ENCODE peak calls at places on chromosomes 5 and 9, in ten cellular contexts. One of them, this sample, is unnamed.
A peak's percentile ranks its signal among the peaks of the same experiment; 100 is the strongest.

GRCh38 chr5:979100-979817 is 29.3 kb upstream of the NKD2 start:
- DNase-seq in neural crest cell: no peak
- DNase-seq in naive B cell: no peak
- DNase-seq in stimulated activated naive CD8-positive, alpha-beta T cell treated with anti-CD3 and anti-CD28 coated beads, Interleukin-15, Interleukin-2, amounts not matched to agents 100 U/mL and 50 U/mL, for 24 hours: no peak
- DNase-seq in cardiac muscle cell: no peak
- DNase-seq in stimulated activated CD8-positive, alpha-beta memory T cell treated with anti-CD3 and anti-CD28 coated beads, Interleukin-7, amount 100 ng/mL, for 24 hours: no peak
- DNase-seq in HT-29: peak; percentile 65
- DNase-seq in CD14-positive monocyte: peak; percentile 39
- DNase-seq in IMR-90: no peak
- DNase-seq in activated naive CD8-positive, alpha-beta T cell treated with anti-CD3 and anti-CD28 coated beads, Interleukin-2, amount 50 U/mL, for 24 hours: no peak
- DNase-seq in this sample: peak; percentile 52

GRCh38 chr9:129150122-129150521 is 27.9 kb downstream of the IER5L start:
- DNase-seq in stimulated activated CD8-positive, alpha-beta memory T cell treated with anti-CD3 and anti-CD28 coated beads, Interleukin-7, amount 100 ng/mL, for 24 hours: no peak
- DNase-seq in neural crest cell: no peak
- DNase-seq in naive B cell: no peak
- DNase-seq in activated naive CD8-positive, alpha-beta T cell treated with anti-CD3 and anti-CD28 coated beads, Interleukin-2, amount 50 U/mL, for 24 hours: no peak
- DNase-seq in HT-29: no peak
- DNase-seq in cardiac muscle cell: no peak
- DNase-seq in stimulated activated naive CD8-positive, alpha-beta T cell treated with anti-CD3 and anti-CD28 coated beads, Interleukin-15, Interleukin-2, amounts not matched to agents 100 U/mL and 50 U/mL, for 24 hours: no peak
- DNase-seq in CD14-positive monocyte: no peak
- DNase-seq in IMR-90: no peak
- DNase-seq in this sample: no peak

GRCh38 chr5:143772621-143773020 is 39.3 kb upstream of the HMHB1 start:
- DNase-seq in CD14-positive monocyte: no peak
- DNase-seq in IMR-90: no peak
- DNase-seq in naive B cell: no peak
- DNase-seq in activated naive CD8-positive, alpha-beta T cell treated with anti-CD3 and anti-CD28 coated beads, Interleukin-2, amount 50 U/mL, for 24 hours: no peak
- DNase-seq in stimulated activated CD8-positive, alpha-beta memory T cell treated with anti-CD3 and anti-CD28 coated beads, Interleukin-7, amount 100 ng/mL, for 24 hours: no peak
- DNase-seq in HT-29: no peak
- DNase-seq in neural crest cell: no peak
- DNase-seq in stimulated activated naive CD8-positive, alpha-beta T cell treated with anti-CD3 and anti-CD28 coated beads, Interleukin-15, Interleukin-2, amounts not matched to agents 100 U/mL and 50 U/mL, for 24 hours: no peak
- DNase-seq in cardiac muscle cell: no peak
- DNase-seq in this sample: no peak

GRCh38 chr5:18305288-18305899 is 671.1 kb downstream of the TAF11L14 start:
- DNase-seq in naive B cell: peak; percentile 25
- DNase-seq in activated naive CD8-positive, alpha-beta T cell treated with anti-CD3 and anti-CD28 coated beads, Interleukin-2, amount 50 U/mL, for 24 hours: no peak
- DNase-seq in stimulated activated naive CD8-positive, alpha-beta T cell treated with anti-CD3 and anti-CD28 coated beads, Interleukin-15, Interleukin-2, amounts not matched to agents 100 U/mL and 50 U/mL, for 24 hours: peak; percentile 3
- DNase-seq in stimulated activated CD8-positive, alpha-beta memory T cell treated with anti-CD3 and anti-CD28 coated beads, Interleukin-7, amount 100 ng/mL, for 24 hours: no peak
- DNase-seq in CD14-positive monocyte: no peak
- DNase-seq in neural crest cell: peak; percentile 34
- DNase-seq in cardiac muscle cell: peak; percentile 45
- DNase-seq in HT-29: peak; percentile 59
- DNase-seq in IMR-90: peak; percentile 39
- DNase-seq in this sample: peak; percentile 69

GRCh38 chr9:12958279-12958678 is 183.5 kb downstream of the LURAP1L start:
- DNase-seq in naive B cell: no peak
- DNase-seq in activated naive CD8-positive, alpha-beta T cell treated with anti-CD3 and anti-CD28 coated beads, Interleukin-2, amount 50 U/mL, for 24 hours: no peak
- DNase-seq in stimulated activated naive CD8-positive, alpha-beta T cell treated with anti-CD3 and anti-CD28 coated beads, Interleukin-15, Interleukin-2, amounts not matched to agents 100 U/mL and 50 U/mL, for 24 hours: no peak
- DNase-seq in IMR-90: no peak
- DNase-seq in cardiac muscle cell: no peak
- DNase-seq in stimulated activated CD8-positive, alpha-beta memory T cell treated with anti-CD3 and anti-CD28 coated beads, Interleukin-7, amount 100 ng/mL, for 24 hours: no peak
- DNase-seq in CD14-positive monocyte: no peak
- DNase-seq in neural crest cell: no peak
- DNase-seq in HT-29: no peak
- DNase-seq in this sample: no peak

GRCh38 chr5:14675865-14676300 is 11.4 kb downstream of the OTULIN start:
- DNase-seq in neural crest cell: no peak
- DNase-seq in activated naive CD8-positive, alpha-beta T cell treated with anti-CD3 and anti-CD28 coated beads, Interleukin-2, amount 50 U/mL, for 24 hours: no peak
- DNase-seq in HT-29: no peak
- DNase-seq in stimulated activated CD8-positive, alpha-beta memory T cell treated with anti-CD3 and anti-CD28 coated beads, Interleukin-7, amount 100 ng/mL, for 24 hours: no peak
- DNase-seq in IMR-90: no peak
- DNase-seq in stimulated activated naive CD8-positive, alpha-beta T cell treated with anti-CD3 and anti-CD28 coated beads, Interleukin-15, Interleukin-2, amounts not matched to agents 100 U/mL and 50 U/mL, for 24 hours: no peak
- DNase-seq in CD14-positive monocyte: no peak
- DNase-seq in cardiac muscle cell: no peak
- DNase-seq in naive B cell: peak; percentile 64
- DNase-seq in this sample: no peak

GRCh38 chr5:6743161-6743560 is 29.9 kb downstream of the TENT4A start:
- DNase-seq in CD14-positive monocyte: no peak
- DNase-seq in neural crest cell: no peak
- DNase-seq in cardiac muscle cell: no peak
- DNase-seq in naive B cell: no peak
- DNase-seq in stimulated activated naive CD8-positive, alpha-beta T cell treated with anti-CD3 and anti-CD28 coated beads, Interleukin-15, Interleukin-2, amounts not matched to agents 100 U/mL and 50 U/mL, for 24 hours: no peak
- DNase-seq in HT-29: no peak
- DNase-seq in IMR-90: no peak
- DNase-seq in stimulated activated CD8-positive, alpha-beta memory T cell treated with anti-CD3 and anti-CD28 coated beads, Interleukin-7, amount 100 ng/mL, for 24 hours: no peak
- DNase-seq in activated naive CD8-positive, alpha-beta T cell treated with anti-CD3 and anti-CD28 coated beads, Interleukin-2, amount 50 U/mL, for 24 hours: no peak
- DNase-seq in this sample: no peak

GRCh38 chr5:177546262-177546741 is 8.1 kb downstream of the FAM193B start:
- DNase-seq in stimulated activated naive CD8-positive, alpha-beta T cell treated with anti-CD3 and anti-CD28 coated beads, Interleukin-15, Interleukin-2, amounts not matched to agents 100 U/mL and 50 U/mL, for 24 hours: no peak
- DNase-seq in naive B cell: no peak
- DNase-seq in HT-29: peak; percentile 22
- DNase-seq in activated naive CD8-positive, alpha-beta T cell treated with anti-CD3 and anti-CD28 coated beads, Interleukin-2, amount 50 U/mL, for 24 hours: no peak
- DNase-seq in IMR-90: peak; percentile 99
- DNase-seq in neural crest cell: no peak
- DNase-seq in cardiac muscle cell: peak; percentile 98
- DNase-seq in CD14-positive monocyte: peak; percentile 72
- DNase-seq in stimulated activated CD8-positive, alpha-beta memory T cell treated with anti-CD3 and anti-CD28 coated beads, Interleukin-7, amount 100 ng/mL, for 24 hours: no peak
- DNase-seq in this sample: peak; percentile 88

GRCh38 chr5:89181546-89181945 is 298.6 kb upstream of the MEF2C start:
- DNase-seq in IMR-90: no peak
- DNase-seq in HT-29: no peak
- DNase-seq in neural crest cell: no peak
- DNase-seq in activated naive CD8-positive, alpha-beta T cell treated with anti-CD3 and anti-CD28 coated beads, Interleukin-2, amount 50 U/mL, for 24 hours: no peak
- DNase-seq in stimulated activated naive CD8-positive, alpha-beta T cell treated with anti-CD3 and anti-CD28 coated beads, Interleukin-15, Interleukin-2, amounts not matched to agents 100 U/mL and 50 U/mL, for 24 hours: no peak
- DNase-seq in stimulated activated CD8-positive, alpha-beta memory T cell treated with anti-CD3 and anti-CD28 coated beads, Interleukin-7, amount 100 ng/mL, for 24 hours: no peak
- DNase-seq in cardiac muscle cell: no peak
- DNase-seq in naive B cell: no peak
- DNase-seq in CD14-positive monocyte: no peak
- DNase-seq in this sample: no peak

GRCh38 chr5:173498286-173498685 is 118.2 kb downstream of the BOD1 start:
- DNase-seq in CD14-positive monocyte: no peak
- DNase-seq in stimulated activated CD8-positive, alpha-beta memory T cell treated with anti-CD3 and anti-CD28 coated beads, Interleukin-7, amount 100 ng/mL, for 24 hours: no peak
- DNase-seq in activated naive CD8-positive, alpha-beta T cell treated with anti-CD3 and anti-CD28 coated beads, Interleukin-2, amount 50 U/mL, for 24 hours: no peak
- DNase-seq in IMR-90: peak; percentile 64
- DNase-seq in stimulated activated naive CD8-positive, alpha-beta T cell treated with anti-CD3 and anti-CD28 coated beads, Interleukin-15, Interleukin-2, amounts not matched to agents 100 U/mL and 50 U/mL, for 24 hours: no peak
- DNase-seq in cardiac muscle cell: peak; percentile 67
- DNase-seq in HT-29: no peak
- DNase-seq in naive B cell: no peak
- DNase-seq in neural crest cell: no peak
- DNase-seq in this sample: peak; percentile 92

GRCh38 chr9:80811003-80811402 is 878.3 kb downstream of the TLE1 start:
- DNase-seq in cardiac muscle cell: peak; percentile 4
- DNase-seq in neural crest cell: no peak
- DNase-seq in HT-29: no peak
- DNase-seq in stimulated activated CD8-positive, alpha-beta memory T cell treated with anti-CD3 and anti-CD28 coated beads, Interleukin-7, amount 100 ng/mL, for 24 hours: no peak
- DNase-seq in IMR-90: peak; percentile 80
- DNase-seq in stimulated activated naive CD8-positive, alpha-beta T cell treated with anti-CD3 and anti-CD28 coated beads, Interleukin-15, Interleukin-2, amounts not matched to agents 100 U/mL and 50 U/mL, for 24 hours: no peak
- DNase-seq in activated naive CD8-positive, alpha-beta T cell treated with anti-CD3 and anti-CD28 coated beads, Interleukin-2, amount 50 U/mL, for 24 hours: no peak
- DNase-seq in CD14-positive monocyte: no peak
- DNase-seq in naive B cell: no peak
- DNase-seq in this sample: peak; percentile 18

GRCh38 chr5:149938272-149938671 is 6.3 kb downstream of the PDE6A start:
- DNase-seq in IMR-90: peak; percentile 50
- DNase-seq in stimulated activated naive CD8-positive, alpha-beta T cell treated with anti-CD3 and anti-CD28 coated beads, Interleukin-15, Interleukin-2, amounts not matched to agents 100 U/mL and 50 U/mL, for 24 hours: no peak
- DNase-seq in stimulated activated CD8-positive, alpha-beta memory T cell treated with anti-CD3 and anti-CD28 coated beads, Interleukin-7, amount 100 ng/mL, for 24 hours: no peak
- DNase-seq in neural crest cell: no peak
- DNase-seq in HT-29: peak; percentile 54
- DNase-seq in CD14-positive monocyte: peak; percentile 73
- DNase-seq in naive B cell: no peak
- DNase-seq in activated naive CD8-positive, alpha-beta T cell treated with anti-CD3 and anti-CD28 coated beads, Interleukin-2, amount 50 U/mL, for 24 hours: no peak
- DNase-seq in cardiac muscle cell: peak; percentile 66
- DNase-seq in this sample: no peak

GRCh38 chr9:31839273-31839672 is 545.2 kb upstream of the ACO1 start:
- DNase-seq in activated naive CD8-positive, alpha-beta T cell treated with anti-CD3 and anti-CD28 coated beads, Interleukin-2, amount 50 U/mL, for 24 hours: no peak
- DNase-seq in stimulated activated CD8-positive, alpha-beta memory T cell treated with anti-CD3 and anti-CD28 coated beads, Interleukin-7, amount 100 ng/mL, for 24 hours: no peak
- DNase-seq in stimulated activated naive CD8-positive, alpha-beta T cell treated with anti-CD3 and anti-CD28 coated beads, Interleukin-15, Interleukin-2, amounts not matched to agents 100 U/mL and 50 U/mL, for 24 hours: no peak
- DNase-seq in CD14-positive monocyte: no peak
- DNase-seq in cardiac muscle cell: no peak
- DNase-seq in IMR-90: no peak
- DNase-seq in HT-29: peak; percentile 5
- DNase-seq in neural crest cell: no peak
- DNase-seq in naive B cell: no peak
- DNase-seq in this sample: no peak

GRCh38 chr5:107040907-107041306 is 629.8 kb downstream of the EFNA5 start:
- DNase-seq in neural crest cell: no peak
- DNase-seq in CD14-positive monocyte: no peak
- DNase-seq in cardiac muscle cell: no peak
- DNase-seq in naive B cell: no peak
- DNase-seq in IMR-90: no peak
- DNase-seq in activated naive CD8-positive, alpha-beta T cell treated with anti-CD3 and anti-CD28 coated beads, Interleukin-2, amount 50 U/mL, for 24 hours: no peak
- DNase-seq in HT-29: no peak
- DNase-seq in stimulated activated CD8-positive, alpha-beta memory T cell treated with anti-CD3 and anti-CD28 coated beads, Interleukin-7, amount 100 ng/mL, for 24 hours: no peak
- DNase-seq in stimulated activated naive CD8-positive, alpha-beta T cell treated with anti-CD3 and anti-CD28 coated beads, Interleukin-15, Interleukin-2, amounts not matched to agents 100 U/mL and 50 U/mL, for 24 hours: no peak
- DNase-seq in this sample: no peak

GRCh38 chr9:93567271-93567959 is 9.0 kb upstream of the PHF2 start:
- DNase-seq in CD14-positive monocyte: no peak
- DNase-seq in neural crest cell: no peak
- DNase-seq in naive B cell: no peak
- DNase-seq in cardiac muscle cell: no peak
- DNase-seq in stimulated activated naive CD8-positive, alpha-beta T cell treated with anti-CD3 and anti-CD28 coated beads, Interleukin-15, Interleukin-2, amounts not matched to agents 100 U/mL and 50 U/mL, for 24 hours: no peak
- DNase-seq in HT-29: no peak
- DNase-seq in stimulated activated CD8-positive, alpha-beta memory T cell treated with anti-CD3 and anti-CD28 coated beads, Interleukin-7, amount 100 ng/mL, for 24 hours: no peak
- DNase-seq in IMR-90: no peak
- DNase-seq in activated naive CD8-positive, alpha-beta T cell treated with anti-CD3 and anti-CD28 coated beads, Interleukin-2, amount 50 U/mL, for 24 hours: peak; percentile 27
- DNase-seq in this sample: peak; percentile 72

GRCh38 chr9:109652112-109652511 is 127.9 kb upstream of the PALM2AKAP2 start:
- DNase-seq in stimulated activated naive CD8-positive, alpha-beta T cell treated with anti-CD3 and anti-CD28 coated beads, Interleukin-15, Interleukin-2, amounts not matched to agents 100 U/mL and 50 U/mL, for 24 hours: no peak
- DNase-seq in CD14-positive monocyte: no peak
- DNase-seq in cardiac muscle cell: no peak
- DNase-seq in activated naive CD8-positive, alpha-beta T cell treated with anti-CD3 and anti-CD28 coated beads, Interleukin-2, amount 50 U/mL, for 24 hours: no peak
- DNase-seq in IMR-90: peak; percentile 10
- DNase-seq in stimulated activated CD8-positive, alpha-beta memory T cell treated with anti-CD3 and anti-CD28 coated beads, Interleukin-7, amount 100 ng/mL, for 24 hours: no peak
- DNase-seq in neural crest cell: no peak
- DNase-seq in HT-29: no peak
- DNase-seq in naive B cell: no peak
- DNase-seq in this sample: no peak

GRCh38 chr5:16712600-16712999 is 95.8 kb upstream of the RETREG1 start:
- DNase-seq in IMR-90: peak; percentile 14
- DNase-seq in neural crest cell: no peak
- DNase-seq in HT-29: no peak
- DNase-seq in activated naive CD8-positive, alpha-beta T cell treated with anti-CD3 and anti-CD28 coated beads, Interleukin-2, amount 50 U/mL, for 24 hours: no peak
- DNase-seq in naive B cell: no peak
- DNase-seq in cardiac muscle cell: no peak
- DNase-seq in CD14-positive monocyte: no peak
- DNase-seq in stimulated activated CD8-positive, alpha-beta memory T cell treated with anti-CD3 and anti-CD28 coated beads, Interleukin-7, amount 100 ng/mL, for 24 hours: no peak
- DNase-seq in stimulated activated naive CD8-positive, alpha-beta T cell treated with anti-CD3 and anti-CD28 coated beads, Interleukin-15, Interleukin-2, amounts not matched to agents 100 U/mL and 50 U/mL, for 24 hours: no peak
- DNase-seq in this sample: no peak

GRCh38 chr5:95113489-95113888 is 171.4 kb downstream of the MCTP1 start:
- DNase-seq in HT-29: no peak
- DNase-seq in stimulated activated CD8-positive, alpha-beta memory T cell treated with anti-CD3 and anti-CD28 coated beads, Interleukin-7, amount 100 ng/mL, for 24 hours: no peak
- DNase-seq in CD14-positive monocyte: no peak
- DNase-seq in stimulated activated naive CD8-positive, alpha-beta T cell treated with anti-CD3 and anti-CD28 coated beads, Interleukin-15, Interleukin-2, amounts not matched to agents 100 U/mL and 50 U/mL, for 24 hours: no peak
- DNase-seq in IMR-90: peak; percentile 53
- DNase-seq in activated naive CD8-positive, alpha-beta T cell treated with anti-CD3 and anti-CD28 coated beads, Interleukin-2, amount 50 U/mL, for 24 hours: no peak
- DNase-seq in cardiac muscle cell: peak; percentile 0
- DNase-seq in neural crest cell: no peak
- DNase-seq in naive B cell: no peak
- DNase-seq in this sample: no peak

This sample was measured in osteoblast.